ENCODE peak calls at places on chromosome 17, in four cellular contexts. P is omental fat pad, M is heart right ventricle, W is foreskin fibroblast. T is an unnamed sample.

GRCh38 chr17:73013816-73014663 is 78.4 kb downstream of the SLC39A11 start:
- DNase-seq in P (no peak), M (no peak), W (peak; percentile 4), T (no peak)

GRCh38 chr17:29624586-29624985 is 1.9 kb upstream of the CORO6 start:
- DNase-seq in P (no peak), M (no peak), W (no peak), T (no peak)

GRCh38 chr17:64775701-64776570 is 113.8 kb upstream of the SMURF2 start:
- DNase-seq in P (no peak), M (no peak), W (no peak), T (no peak)

GRCh38 chr17:6343191-6343590 is 91.7 kb downstream of the AIPL1 start:
- DNase-seq in P (no peak), M (no peak), W (no peak), T (no peak)

GRCh38 chr17:49629447-49629846 is 48.5 kb downstream of the SPOP start:
- DNase-seq in P (no peak), M (no peak), W (no peak), T (no peak)

GRCh38 chr17:73365203-73365933 is 53.6 kb upstream of the CDC42EP4 start:
- DNase-seq in P (no peak), M (no peak), W (no peak), T (no peak)

GRCh38 chr17:83079766-83080616 is 582 bp downstream of the METRNL start:
- DNase-seq in P (no peak), M (no peak), W (no peak), T (no peak)

GRCh38 chr17:15945493-15946209 is 721 bp downstream of the ADORA2B start:
- DNase-seq in P (no peak), M (peak; percentile 26), W (peak; percentile 30), T (no peak)

DNA sequence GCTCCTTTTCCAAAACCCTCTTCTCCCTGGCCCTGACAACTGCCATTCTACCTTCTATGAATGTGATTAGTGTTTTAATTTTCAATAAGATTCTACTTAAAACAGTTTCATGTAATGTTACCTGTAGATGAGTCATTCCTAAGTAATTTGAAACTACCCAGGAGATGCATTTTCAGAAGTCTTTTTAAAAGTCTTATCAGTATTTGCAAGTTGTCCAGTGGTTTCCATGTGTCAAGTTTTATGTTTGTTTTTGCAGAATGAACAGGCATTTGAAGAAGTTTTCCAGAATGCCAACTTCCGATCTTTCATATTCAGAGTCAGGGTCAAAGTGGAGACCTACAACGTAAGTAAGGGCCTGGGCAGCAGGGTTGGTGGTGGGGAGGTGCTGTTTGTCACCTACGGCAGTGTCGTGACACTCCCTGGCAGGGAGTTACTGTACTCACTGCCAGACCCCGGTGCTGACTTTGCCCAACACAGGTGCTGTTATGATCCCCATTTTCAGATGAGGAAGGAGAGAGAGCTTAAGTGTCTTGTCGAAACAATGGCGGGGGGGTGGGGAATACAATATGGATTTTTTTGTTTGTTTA is 65.0 kb downstream of the RPA1 start:
- DNase-seq in P (no peak), M (no peak), W (no peak), T (no peak)
- TF ChIP-seq CTCF in P (no peak), M (no peak), W (no peak), T (no peak)

GRCh38 chr17:76565728-76566612 is 19.7 kb downstream of the ST6GALNAC2 start:
- DNase-seq in P (no peak), M (no peak), W (no peak), T (no peak)

GRCh38 chr17:76566988-76567431 is 18.6 kb downstream of the ST6GALNAC2 start:
- DNase-seq in P (no peak), M (no peak), W (no peak), T (no peak)

GRCh38 chr17:76568771-76569170 is 16.9 kb downstream of the ST6GALNAC2 start:
- DNase-seq in P (no peak), M (no peak), W (no peak), T (no peak)

GRCh38 chr17:76567634-76568432 is 17.8 kb downstream of the ST6GALNAC2 start:
- DNase-seq in P (no peak), M (no peak), W (no peak), T (no peak)

GRCh38 chr17:76566613-76566943 is 19.1 kb downstream of the ST6GALNAC2 start:
- DNase-seq in P (no peak), M (no peak), W (no peak), T (no peak)
- TF ChIP-seq CTCF in P (no peak), M (no peak), W (no peak), T (no peak)

GRCh38 chr17:10349403-10349802 is 23.4 kb downstream of the MYH13 start:
- DNase-seq in P (no peak), M (no peak), W (no peak), T (no peak)
- TF ChIP-seq CTCF in P (no peak), M (no peak), W (peak; percentile 10), T (peak; percentile 52)

GRCh38 chr17:33200587-33200986 is 92.5 kb downstream of the ASIC2 start:
- DNase-seq in P (no peak), M (no peak), W (peak; percentile 24), T (no peak)
- TF ChIP-seq CTCF in P (no peak), M (no peak), W (no peak), T (no peak)

GRCh38 chr17:80476877-80477646 is 655 bp upstream of the NPTX1 start:
- DNase-seq in P (no peak), M (no peak), W (no peak), T (no peak)

GRCh38 chr17:80473701-80474100 is 2.7 kb downstream of the NPTX1 start:
- DNase-seq in P (no peak), M (no peak), W (no peak), T (no peak)

GRCh38 chr17:80474231-80474932 is 2.0 kb downstream of the NPTX1 start:
- DNase-seq in P (no peak), M (no peak), W (no peak), T (no peak)

GRCh38 chr17:80475949-80476876 is at the start of gene NPTX1:
- DNase-seq in P (no peak), M (no peak), W (no peak), T (no peak)

GRCh38 chr17:80474933-80475915 is 1.2 kb downstream of the NPTX1 start:
- DNase-seq in P (no peak), M (no peak), W (no peak), T (no peak)
- TF ChIP-seq CTCF in P (no peak), M (no peak), W (no peak), T (no peak)

T was measured in type B pancreatic cell.